ENCODE peak calls at places on chromosomes 11 and 22, in four cellular contexts. W is WTC11, C is A549, I is HepG2. F is an unnamed sample.

GRCh38 chr22:22779213-22779612 is 108.4 kb upstream of the IGLL5 start:
- DNase-seq in W (no peak), C (no peak), I (no peak), F (no peak)

GRCh38 chr11:446886-447285 is 3.2 kb upstream of the PTDSS2 start:
- DNase-seq in W (no peak), C (no peak), I (no peak), F (no peak)

GRCh38 chr11:121310908-121311307 is 18.3 kb downstream of the SC5D start:
- DNase-seq in W (no peak), C (no peak), I (no peak), F (no peak)

GRCh38 chr22:29722151-29722550 is 2.3 kb downstream of the CABP7 start:
- DNase-seq in W (no peak), C (no peak), I (no peak), F (no peak)

GRCh38 chr11:101862410-101863233 is 52.2 kb upstream of the CEP126 start:
- DNase-seq in W (peak), C (peak), I (peak), F (no peak)

GRCh38 chr11:67416416-67417335 is 1.2 kb downstream of the CARNS1 start:
- DNase-seq in W (no peak), C (no peak), I (peak), F (no peak)

GRCh38 chr22:22380098-22381030 is 128.2 kb downstream of the ZNF280B start:
- DNase-seq in W (peak), C (no peak), I (no peak), F (peak)

GRCh38 chr22:29773233-29773632 is 6.1 kb downstream of the UQCR10 start:
- DNase-seq in W (no peak), C (peak), I (no peak), F (no peak)

GRCh38 chr11:86814775-86815174 is 14.4 kb downstream of the PRSS23 start:
- DNase-seq in W (no peak), C (no peak), I (no peak), F (no peak)

GRCh38 chr11:71914127-71914526 is 14.3 kb downstream of the XNDC1N start:
- DNase-seq in W (no peak), C (no peak), I (no peak), F (no peak)

GRCh38 chr11:71450507-71450906 is 2.3 kb upstream of the DHCR7 start:
- DNase-seq in W (no peak), C (no peak), I (no peak), F (no peak)

GRCh38 chr11:70141490-70142014 is 61.5 kb upstream of the FADD start:
- DNase-seq in W (no peak), C (no peak), I (no peak), F (no peak)

GRCh38 chr11:61056981-61057380 is 45.3 kb upstream of the CD5 start:
- DNase-seq in W (no peak), C (no peak), I (no peak), F (no peak)

GRCh38 chr11:130459521-130459920 is 11.1 kb downstream of the ADAMTS15 start:
- DNase-seq in W (no peak), C (no peak), I (no peak), F (no peak)

GRCh38 chr11:31870609-31871309 is 59.6 kb upstream of the PAX6 start:
- DNase-seq in W (peak), C (peak), I (peak), F (peak)

GRCh38 chr11:64379817-64380709 is 21.1 kb downstream of the RPS6KA4 start:
- DNase-seq in W (no peak), C (no peak), I (no peak), F (no peak)

DNA sequence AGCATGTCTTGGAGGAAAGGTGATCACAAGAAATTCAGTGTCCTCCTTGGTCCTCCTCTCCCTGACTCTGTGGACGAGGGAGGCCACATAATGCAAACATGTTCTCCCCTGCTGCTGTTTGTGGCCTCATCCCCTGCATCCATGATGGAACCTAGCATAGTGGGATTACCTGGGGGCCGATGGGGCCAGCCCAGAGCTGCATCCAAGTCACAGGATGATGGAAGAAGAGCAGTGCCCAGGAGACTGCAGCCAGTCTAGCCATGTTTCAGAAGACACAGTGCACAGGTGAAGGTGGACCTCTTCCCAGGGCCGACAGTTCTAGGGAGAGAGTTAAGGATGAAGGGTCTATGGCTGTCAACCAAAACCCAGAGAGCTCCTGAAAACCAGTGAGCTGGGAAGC is 213.6 kb upstream of the B3GAT1 start:
- DNase-seq in W (no peak), C (no peak), I (no peak), F (no peak)
- TF ChIP-seq HMGXB4 in W (no peak), C (no peak), I (no peak), F (no peak)

GRCh38 chr11:27468643-27469332 is 3.8 kb downstream of the LGR4 start:
- DNase-seq in W (no peak), C (no peak), I (no peak), F (no peak)
- TF ChIP-seq HMGXB4 in W (no peak), C (no peak), I (no peak), F (no peak)

GRCh38 chr11:95792200-95792599 is 1.9 kb downstream of the CEP57 start:
- DNase-seq in W (no peak), C (no peak), I (no peak), F (no peak)

GRCh38 chr11:95789506-95790122 is at the start of gene FAM76B:
- DNase-seq in W (peak), C (peak), I (peak), F (peak)

GRCh38 chr11:95790123-95790932 is at the start of gene CEP57:
- DNase-seq in W (peak), C (peak), I (peak), F (peak)

GRCh38 chr11:95791385-95792033 is 1.2 kb downstream of the CEP57 start:
- DNase-seq in W (no peak), C (no peak), I (no peak), F (no peak)

GRCh38 chr11:95790933-95791247 is 592 bp downstream of the CEP57 start:
- DNase-seq in W (peak), C (peak), I (peak), F (peak)
- TF ChIP-seq HMGXB4 in W (no peak), C (no peak), I (no peak), F (no peak)

GRCh38 chr11:108853864-108854263 is 189.0 kb downstream of the DDX10 start:
- DNase-seq in W (no peak), C (no peak), I (no peak), F (no peak)
- TF ChIP-seq HMGXB4 in W (no peak), C (no peak), I (no peak), F (no peak)

GRCh38 chr22:49715450-49715849 is 112.2 kb downstream of the BRD1 start:
- DNase-seq in W (no peak), C (no peak), I (no peak), F (no peak)

GRCh38 chr22:49710746-49711145 is 116.9 kb downstream of the BRD1 start:
- DNase-seq in W (no peak), C (no peak), I (no peak), F (no peak)

GRCh38 chr22:49716441-49716840 is 111.2 kb downstream of the BRD1 start:
- DNase-seq in W (no peak), C (no peak), I (no peak), F (no peak)

GRCh38 chr22:49712195-49712791 is 115.4 kb downstream of the BRD1 start:
- DNase-seq in W (peak), C (no peak), I (no peak), F (peak)

DNA sequence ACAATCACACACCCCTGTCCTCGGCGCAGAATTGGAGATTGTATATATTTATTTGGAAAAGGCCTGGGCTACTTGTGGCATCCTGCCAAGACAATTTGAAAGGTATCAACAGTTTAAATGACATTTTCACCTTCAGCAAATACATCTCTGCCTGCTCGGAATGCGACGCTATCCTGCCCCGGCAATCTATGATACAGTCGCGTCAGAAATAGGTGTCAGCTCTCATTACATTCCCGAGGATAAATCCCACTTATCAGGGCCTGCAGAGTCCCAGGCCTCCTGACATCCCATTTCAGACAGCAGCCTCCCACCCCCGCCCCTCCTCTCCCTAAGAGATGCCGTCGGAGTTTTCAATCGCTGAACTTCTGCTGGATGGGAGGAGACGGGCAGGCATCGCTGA is 114.7 kb downstream of the BRD1 start:
- DNase-seq in W (no peak), C (no peak), I (no peak), F (no peak)
- TF ChIP-seq HMGXB4 in W (no peak), C (no peak), I (no peak), F (no peak)

GRCh38 chr11:135033545-135033944 is 621.5 kb upstream of the B3GAT1 start:
- DNase-seq in W (peak), C (no peak), I (peak), F (peak)
- TF ChIP-seq HMGXB4 in W (no peak), C (no peak), I (no peak), F (no peak)

GRCh38 chr11:7444582-7444981 is 40.7 kb upstream of the OLFML1 start:
- DNase-seq in W (no peak), C (no peak), I (no peak), F (no peak)

GRCh38 chr11:7437706-7438105 is 47.6 kb upstream of the OLFML1 start:
- DNase-seq in W (no peak), C (no peak), I (no peak), F (no peak)

GRCh38 chr11:7448126-7448525 is 37.2 kb upstream of the OLFML1 start:
- DNase-seq in W (peak), C (no peak), I (no peak), F (no peak)

GRCh38 chr11:7439921-7440320 is 45.4 kb upstream of the OLFML1 start:
- DNase-seq in W (no peak), C (no peak), I (no peak), F (no peak)

DNA sequence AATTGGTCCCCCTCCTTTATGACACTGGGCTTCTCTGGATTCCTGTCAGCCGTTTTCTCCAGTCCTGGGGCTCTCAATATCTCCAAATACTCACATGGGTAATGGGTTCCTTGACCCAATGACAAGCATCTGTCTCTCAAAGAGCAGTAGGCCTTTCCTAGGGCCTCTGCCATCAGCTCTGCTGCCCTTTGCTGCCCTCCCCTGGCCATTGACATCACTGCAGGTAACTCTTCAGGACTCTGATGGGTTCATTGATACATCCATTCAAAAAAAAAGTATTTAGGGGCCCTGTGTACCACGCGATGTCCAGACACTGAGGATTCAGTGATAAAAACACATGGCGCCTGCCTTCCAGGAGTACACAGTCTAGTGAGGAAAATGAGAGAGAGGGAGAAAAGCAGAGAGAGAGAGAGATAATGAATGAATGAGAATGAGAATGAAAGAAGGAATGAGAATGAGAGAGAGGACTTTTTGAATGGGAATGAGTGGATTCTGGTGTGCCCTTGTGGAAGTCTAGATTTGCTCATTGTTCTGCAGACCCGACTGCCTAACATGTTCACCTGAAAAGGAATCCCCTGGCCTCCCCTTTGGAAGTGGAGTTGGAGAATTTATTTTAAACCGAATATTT is 42.6 kb upstream of the OLFML1 start:
- DNase-seq in W (peak), C (peak), I (peak), F (peak)
- TF ChIP-seq HMGXB4 in W (no peak), C (no peak), I (no peak), F (no peak)